ENCODE peak calls at places on chromosome 17, in nine cellular contexts. F, P, Q, K, Y, C, I, H and O are unnamed samples.

GRCh38 chr17:40576113-40576740 is 11.0 kb upstream of the CCR7 start:
- DNase-seq in Y (no peak), I (no peak), F (no peak), C (no peak), P (no peak), K (no peak), Q (no peak), H (no peak), O (no peak)

GRCh38 chr17:67227488-67227887 is 17.5 kb downstream of the HELZ start:
- DNase-seq in K (peak; percentile 18), P (no peak), C (no peak), H (no peak), F (no peak), Y (no peak), I (peak; percentile 36), Q (no peak), O (peak; percentile 42)

GRCh38 chr17:17175917-17176316 is 30.2 kb downstream of the PLD6 start:
- DNase-seq in I (no peak), Y (no peak), Q (no peak), K (no peak), P (no peak), H (no peak), F (no peak), C (no peak), O (no peak)

GRCh38 chr17:37054894-37055293 is 106.1 kb downstream of the AATF start:
- DNase-seq in H (no peak), F (no peak), Q (no peak), K (no peak), P (no peak), C (no peak), Y (no peak), I (no peak), O (no peak)

GRCh38 chr17:27218041-27218440 is 75.9 kb upstream of the WSB1 start:
- DNase-seq in K (no peak), F (no peak), Y (no peak), I (no peak), P (no peak), Q (no peak), H (no peak), C (no peak), O (no peak)

GRCh38 chr17:44279586-44280344 is 11.8 kb upstream of the SLC4A1 start:
- DNase-seq in I (peak; percentile 93), C (peak; percentile 86), H (peak; percentile 94), F (no peak), P (no peak), Q (peak; percentile 94), Y (no peak), K (peak; percentile 94), O (peak; percentile 95)

GRCh38 chr17:28963212-28963611 is 11.9 kb upstream of the PHF12 start:
- DNase-seq in Y (no peak), K (no peak), P (no peak), C (no peak), F (no peak), H (no peak), I (no peak), Q (no peak), O (no peak)

GRCh38 chr17:78242024-78242742 is 10.8 kb downstream of the TMEM235 start:
- DNase-seq in H (no peak), C (no peak), K (no peak), Q (no peak), P (no peak), I (peak; percentile 23), F (no peak), Y (no peak), O (no peak)

GRCh38 chr17:79993390-79994221 is 42.1 kb downstream of the TBC1D16 start:
- DNase-seq in P (no peak), K (peak; percentile 92), F (peak; percentile 77), Q (peak; percentile 82), I (peak; percentile 98), Y (peak; percentile 32), H (peak; percentile 95), C (peak; percentile 92), O (peak; percentile 98)

GRCh38 chr17:27954521-27955495 is 61.6 kb upstream of the LYRM9 start:
- DNase-seq in I (no peak), C (no peak), F (peak; percentile 16), Y (no peak), P (no peak), H (no peak), Q (no peak), K (no peak), O (no peak)